ENCODE peak calls at places on chromosomes 3 and 15, in seven cellular contexts. One of them, this sample, is unnamed.
A peak's percentile ranks its signal among the peaks of the same experiment; 100 is the strongest.

GRCh38 chr3:72334681-72335457 is 513.4 kb downstream of the SHQ1 start:
- DNase-seq in OCI-LY7: no peak
- DNase-seq in psoas muscle: no peak
- DNase-seq in heart right ventricle: no peak
- DNase-seq in CD4-positive, alpha-beta memory T cell: no peak
- DNase-seq in naive thymus-derived CD4-positive, alpha-beta T cell: no peak
- DNase-seq in endodermal cell: peak; percentile 96
- DNase-seq in this sample: peak; percentile 97

GRCh38 chr15:63198752-63199250 is 9.4 kb downstream of the RAB8B start:
- DNase-seq in OCI-LY7: no peak
- DNase-seq in heart right ventricle: no peak
- DNase-seq in endodermal cell: no peak
- DNase-seq in naive thymus-derived CD4-positive, alpha-beta T cell: no peak
- DNase-seq in CD4-positive, alpha-beta memory T cell: no peak
- DNase-seq in psoas muscle: no peak
- DNase-seq in this sample: no peak

GRCh38 chr15:66253643-66254363 is at the start of gene MEGF11:
- DNase-seq in OCI-LY7: no peak
- DNase-seq in heart right ventricle: no peak
- DNase-seq in naive thymus-derived CD4-positive, alpha-beta T cell: no peak
- DNase-seq in psoas muscle: peak; percentile 23
- DNase-seq in CD4-positive, alpha-beta memory T cell: no peak
- DNase-seq in endodermal cell: no peak
- DNase-seq in this sample: peak; percentile 81

GRCh38 chr15:60299452-60300047 is 98.2 kb downstream of the ANXA2 start:
- DNase-seq in OCI-LY7: no peak
- DNase-seq in psoas muscle: no peak
- DNase-seq in CD4-positive, alpha-beta memory T cell: no peak
- DNase-seq in endodermal cell: peak; percentile 65
- DNase-seq in heart right ventricle: peak; percentile 12
- DNase-seq in naive thymus-derived CD4-positive, alpha-beta T cell: no peak
- DNase-seq in this sample: peak; percentile 26

GRCh38 chr15:26866298-26867198 is at the start of gene GABRA5:
- DNase-seq in psoas muscle: no peak
- DNase-seq in endodermal cell: peak; percentile 93
- DNase-seq in CD4-positive, alpha-beta memory T cell: no peak
- DNase-seq in heart right ventricle: no peak
- DNase-seq in OCI-LY7: no peak
- DNase-seq in naive thymus-derived CD4-positive, alpha-beta T cell: no peak
- DNase-seq in this sample: peak; percentile 91

GRCh38 chr3:161163297-161163696 is 57.8 kb upstream of the NMD3 start:
- DNase-seq in heart right ventricle: no peak
- DNase-seq in CD4-positive, alpha-beta memory T cell: no peak
- DNase-seq in endodermal cell: no peak
- DNase-seq in psoas muscle: no peak
- DNase-seq in OCI-LY7: no peak
- DNase-seq in naive thymus-derived CD4-positive, alpha-beta T cell: no peak
- DNase-seq in this sample: peak; percentile 87

GRCh38 chr3:57048728-57049127 is 11.7 kb upstream of the SPATA12 start:
- DNase-seq in endodermal cell: no peak
- DNase-seq in OCI-LY7: peak; percentile 60
- DNase-seq in CD4-positive, alpha-beta memory T cell: no peak
- DNase-seq in heart right ventricle: no peak
- DNase-seq in psoas muscle: no peak
- DNase-seq in naive thymus-derived CD4-positive, alpha-beta T cell: no peak
- DNase-seq in this sample: no peak

GRCh38 chr3:195907730-195908438 is 467 bp downstream of the TNK2 start:
- DNase-seq in naive thymus-derived CD4-positive, alpha-beta T cell: peak; percentile 47
- DNase-seq in CD4-positive, alpha-beta memory T cell: peak; percentile 56
- DNase-seq in psoas muscle: peak; percentile 76
- DNase-seq in OCI-LY7: peak; percentile 69
- DNase-seq in heart right ventricle: peak; percentile 43
- DNase-seq in endodermal cell: no peak
- DNase-seq in this sample: peak; percentile 77

GRCh38 chr15:99925661-99926461 is 192.6 kb upstream of the LYSMD4 start:
- DNase-seq in psoas muscle: peak; percentile 65
- DNase-seq in CD4-positive, alpha-beta memory T cell: peak; percentile 77
- DNase-seq in endodermal cell: peak; percentile 82
- DNase-seq in OCI-LY7: no peak
- DNase-seq in heart right ventricle: peak; percentile 54
- DNase-seq in naive thymus-derived CD4-positive, alpha-beta T cell: peak; percentile 80
- DNase-seq in this sample: peak; percentile 71

GRCh38 chr15:51083641-51084040 is 11.1 kb downstream of the TNFAIP8L3 start:
- DNase-seq in naive thymus-derived CD4-positive, alpha-beta T cell: no peak
- DNase-seq in OCI-LY7: no peak
- DNase-seq in CD4-positive, alpha-beta memory T cell: no peak
- DNase-seq in psoas muscle: no peak
- DNase-seq in heart right ventricle: no peak
- DNase-seq in endodermal cell: no peak
- DNase-seq in this sample: no peak

GRCh38 chr3:188421151-188421821 is 267.3 kb downstream of the LPP start:
- DNase-seq in CD4-positive, alpha-beta memory T cell: no peak
- DNase-seq in OCI-LY7: peak; percentile 29
- DNase-seq in psoas muscle: no peak
- DNase-seq in endodermal cell: no peak
- DNase-seq in heart right ventricle: no peak
- DNase-seq in naive thymus-derived CD4-positive, alpha-beta T cell: no peak
- DNase-seq in this sample: no peak

GRCh38 chr3:159819676-159820075 is 169.0 kb upstream of the IL12A start:
- DNase-seq in psoas muscle: no peak
- DNase-seq in CD4-positive, alpha-beta memory T cell: no peak
- DNase-seq in endodermal cell: no peak
- DNase-seq in naive thymus-derived CD4-positive, alpha-beta T cell: no peak
- DNase-seq in OCI-LY7: no peak
- DNase-seq in heart right ventricle: no peak
- DNase-seq in this sample: no peak

DNA sequence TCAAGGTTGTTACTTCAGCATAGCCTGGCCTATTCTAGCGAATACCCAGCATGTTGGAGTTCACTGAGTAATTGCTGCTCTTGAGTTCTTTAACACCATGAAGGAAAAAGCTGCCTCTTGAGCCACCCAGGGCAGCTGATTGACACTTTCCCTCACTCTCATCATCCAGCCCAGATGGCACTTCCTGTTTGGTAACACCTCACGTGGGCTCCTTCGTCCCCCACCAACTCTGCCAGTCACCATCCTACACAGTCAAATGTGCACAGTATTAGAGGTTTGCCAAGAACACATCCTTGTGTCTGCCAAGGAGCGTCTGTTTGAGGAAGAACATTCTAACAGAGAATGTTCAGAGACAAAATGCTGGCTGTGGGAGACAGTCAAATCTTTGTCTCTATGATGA is 266.3 kb downstream of the RPLP1 start:
- DNase-seq in CD4-positive, alpha-beta memory T cell: no peak
- DNase-seq in psoas muscle: no peak
- DNase-seq in naive thymus-derived CD4-positive, alpha-beta T cell: no peak
- DNase-seq in heart right ventricle: peak; percentile 12
- DNase-seq in endodermal cell: no peak
- DNase-seq in OCI-LY7: peak; percentile 42
- DNase-seq in this sample: no peak
- H3K4me1 ChIP-seq in CD4-positive, alpha-beta memory T cell: peaks cover 96% of the 10 kb centered on the region
- H3K4me1 ChIP-seq in psoas muscle: peaks cover 9% of the 10 kb centered on the region
- H3K4me1 ChIP-seq in naive thymus-derived CD4-positive, alpha-beta T cell: peaks cover 75% of the 10 kb centered on the region
- H3K4me1 ChIP-seq in heart right ventricle: no peaks in the 10 kb centered on the region
- H3K4me1 ChIP-seq in endodermal cell: no peaks in the 10 kb centered on the region
- H3K4me1 ChIP-seq in OCI-LY7: peaks cover 8% of the 10 kb centered on the region
- H3K4me1 ChIP-seq in this sample: no peaks in the 10 kb centered on the region

DNA sequence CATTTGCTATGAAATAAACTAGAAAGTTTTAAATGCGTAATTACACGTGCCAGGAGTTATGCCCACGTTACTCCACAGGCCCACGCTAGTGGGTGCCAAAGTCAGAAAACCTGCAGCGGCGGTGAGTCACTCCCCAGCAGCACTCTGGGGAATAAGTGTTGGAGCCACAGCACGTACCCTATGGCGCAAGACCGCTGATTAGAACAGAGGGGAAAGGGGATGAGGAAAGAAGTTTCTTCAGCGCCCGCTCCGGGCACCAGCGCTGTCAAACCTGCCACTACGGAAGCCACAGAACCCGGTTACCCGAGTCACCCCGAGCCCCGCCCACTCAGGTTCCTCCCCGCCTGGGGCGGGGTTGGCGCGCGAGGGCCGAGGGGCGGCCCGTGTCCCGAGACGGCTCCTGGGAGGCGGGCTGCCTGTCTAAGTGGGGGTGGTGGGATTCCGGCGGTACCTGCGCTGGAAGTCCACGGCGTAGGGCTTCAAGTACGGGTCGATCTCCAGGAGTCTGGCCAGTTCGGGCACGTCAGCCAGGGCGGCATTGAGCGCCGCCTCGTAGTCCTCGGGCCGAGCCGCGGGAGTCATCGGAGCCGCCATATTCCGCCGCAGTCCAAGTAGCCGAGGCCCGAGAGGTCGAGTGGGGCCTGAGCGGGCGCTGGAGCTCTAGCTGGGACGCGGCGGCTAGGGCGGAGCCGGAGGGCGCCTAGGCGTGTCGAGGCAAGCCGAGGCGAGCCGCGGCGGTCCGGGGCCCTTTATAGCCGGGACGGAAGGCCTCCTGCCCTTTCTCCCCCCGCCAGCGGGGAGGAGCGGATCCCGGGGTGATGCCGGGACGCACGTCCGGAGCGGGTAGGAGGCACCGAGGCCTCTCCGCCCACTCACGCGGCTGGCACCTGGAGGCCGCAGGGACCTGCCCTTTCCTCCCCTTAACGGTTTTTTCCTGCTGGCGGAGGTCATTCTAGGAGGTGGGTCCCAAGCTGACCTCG is at the start of gene GBE1:
- DNase-seq in endodermal cell: peak; percentile 95
- DNase-seq in OCI-LY7: peak; percentile 92
- DNase-seq in psoas muscle: peak; percentile 96
- DNase-seq in heart right ventricle: peak; percentile 93
- DNase-seq in CD4-positive, alpha-beta memory T cell: peak; percentile 92
- DNase-seq in naive thymus-derived CD4-positive, alpha-beta T cell: peak; percentile 85
- DNase-seq in this sample: peak; percentile 94
- H3K4me1 ChIP-seq in endodermal cell: peaks cover 3% of the 10 kb centered on the region
- H3K4me1 ChIP-seq in OCI-LY7: peaks cover 23% of the 10 kb centered on the region
- H3K4me1 ChIP-seq in psoas muscle: peaks cover 67% of the 10 kb centered on the region
- H3K4me1 ChIP-seq in heart right ventricle: peaks cover 59% of the 10 kb centered on the region
- H3K4me1 ChIP-seq in CD4-positive, alpha-beta memory T cell: peaks cover 23% of the 10 kb centered on the region
- H3K4me1 ChIP-seq in naive thymus-derived CD4-positive, alpha-beta T cell: peaks cover 18% of the 10 kb centered on the region
- H3K4me1 ChIP-seq in this sample: peaks cover 2% of the 10 kb centered on the region

GRCh38 chr3:37902674-37903073 is 41.0 kb downstream of the CTDSPL start:
- DNase-seq in heart right ventricle: no peak
- DNase-seq in OCI-LY7: no peak
- DNase-seq in endodermal cell: no peak
- DNase-seq in CD4-positive, alpha-beta memory T cell: no peak
- DNase-seq in naive thymus-derived CD4-positive, alpha-beta T cell: no peak
- DNase-seq in psoas muscle: no peak
- DNase-seq in this sample: no peak

GRCh38 chr3:37899711-37900306 is 38.1 kb downstream of the CTDSPL start:
- DNase-seq in psoas muscle: no peak
- DNase-seq in CD4-positive, alpha-beta memory T cell: no peak
- DNase-seq in naive thymus-derived CD4-positive, alpha-beta T cell: no peak
- DNase-seq in heart right ventricle: no peak
- DNase-seq in endodermal cell: no peak
- DNase-seq in OCI-LY7: no peak
- DNase-seq in this sample: no peak

GRCh38 chr3:37903320-37903719 is 41.6 kb downstream of the CTDSPL start:
- DNase-seq in heart right ventricle: no peak
- DNase-seq in naive thymus-derived CD4-positive, alpha-beta T cell: no peak
- DNase-seq in endodermal cell: no peak
- DNase-seq in OCI-LY7: no peak
- DNase-seq in psoas muscle: no peak
- DNase-seq in CD4-positive, alpha-beta memory T cell: no peak
- DNase-seq in this sample: no peak

GRCh38 chr3:37903734-37904133 is 42.1 kb downstream of the CTDSPL start:
- DNase-seq in psoas muscle: no peak
- DNase-seq in CD4-positive, alpha-beta memory T cell: no peak
- DNase-seq in OCI-LY7: no peak
- DNase-seq in naive thymus-derived CD4-positive, alpha-beta T cell: no peak
- DNase-seq in heart right ventricle: no peak
- DNase-seq in endodermal cell: no peak
- DNase-seq in this sample: no peak

DNA sequence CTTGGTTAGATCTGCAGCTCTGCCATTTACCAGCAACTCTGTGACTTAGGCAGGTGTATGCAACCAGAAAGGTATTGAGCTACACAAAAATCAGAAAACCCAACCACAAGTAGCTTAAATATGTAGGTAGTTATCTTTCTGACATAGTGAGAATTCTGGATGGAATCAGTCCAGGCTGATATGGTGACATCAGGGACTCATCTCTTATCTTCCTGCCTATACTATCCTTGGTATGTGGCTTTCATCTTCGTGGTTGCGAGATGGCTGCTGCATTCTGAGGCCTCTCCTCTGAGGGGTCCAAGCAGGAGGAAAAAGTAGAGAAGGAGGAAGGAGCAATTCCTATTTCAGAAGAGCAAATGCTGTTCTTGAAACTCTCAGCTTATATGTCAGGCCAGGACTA is 40.0 kb downstream of the CTDSPL start:
- DNase-seq in OCI-LY7: no peak
- DNase-seq in endodermal cell: no peak
- DNase-seq in CD4-positive, alpha-beta memory T cell: no peak
- DNase-seq in psoas muscle: no peak
- DNase-seq in heart right ventricle: no peak
- DNase-seq in naive thymus-derived CD4-positive, alpha-beta T cell: no peak
- DNase-seq in this sample: peak; percentile 37
- H3K4me1 ChIP-seq in OCI-LY7: peaks cover 39% of the 10 kb centered on the region
- H3K4me1 ChIP-seq in endodermal cell: peaks cover 14% of the 10 kb centered on the region
- H3K4me1 ChIP-seq in CD4-positive, alpha-beta memory T cell: peaks cover 5% of the 10 kb centered on the region
- H3K4me1 ChIP-seq in psoas muscle: peaks cover 11% of the 10 kb centered on the region
- H3K4me1 ChIP-seq in heart right ventricle: peaks cover 72% of the 10 kb centered on the region
- H3K4me1 ChIP-seq in naive thymus-derived CD4-positive, alpha-beta T cell: no peaks in the 10 kb centered on the region
- H3K4me1 ChIP-seq in this sample: peaks cover 6% of the 10 kb centered on the region

GRCh38 chr3:9420850-9421549 is 23.6 kb downstream of the SETD5 start:
- DNase-seq in OCI-LY7: no peak
- DNase-seq in psoas muscle: no peak
- DNase-seq in heart right ventricle: no peak
- DNase-seq in CD4-positive, alpha-beta memory T cell: no peak
- DNase-seq in naive thymus-derived CD4-positive, alpha-beta T cell: no peak
- DNase-seq in endodermal cell: no peak
- DNase-seq in this sample: no peak

GRCh38 chr3:9428411-9428810 is 31.0 kb downstream of the SETD5 start:
- DNase-seq in CD4-positive, alpha-beta memory T cell: no peak
- DNase-seq in endodermal cell: no peak
- DNase-seq in OCI-LY7: no peak
- DNase-seq in psoas muscle: no peak
- DNase-seq in heart right ventricle: no peak
- DNase-seq in naive thymus-derived CD4-positive, alpha-beta T cell: no peak
- DNase-seq in this sample: no peak

DNA sequence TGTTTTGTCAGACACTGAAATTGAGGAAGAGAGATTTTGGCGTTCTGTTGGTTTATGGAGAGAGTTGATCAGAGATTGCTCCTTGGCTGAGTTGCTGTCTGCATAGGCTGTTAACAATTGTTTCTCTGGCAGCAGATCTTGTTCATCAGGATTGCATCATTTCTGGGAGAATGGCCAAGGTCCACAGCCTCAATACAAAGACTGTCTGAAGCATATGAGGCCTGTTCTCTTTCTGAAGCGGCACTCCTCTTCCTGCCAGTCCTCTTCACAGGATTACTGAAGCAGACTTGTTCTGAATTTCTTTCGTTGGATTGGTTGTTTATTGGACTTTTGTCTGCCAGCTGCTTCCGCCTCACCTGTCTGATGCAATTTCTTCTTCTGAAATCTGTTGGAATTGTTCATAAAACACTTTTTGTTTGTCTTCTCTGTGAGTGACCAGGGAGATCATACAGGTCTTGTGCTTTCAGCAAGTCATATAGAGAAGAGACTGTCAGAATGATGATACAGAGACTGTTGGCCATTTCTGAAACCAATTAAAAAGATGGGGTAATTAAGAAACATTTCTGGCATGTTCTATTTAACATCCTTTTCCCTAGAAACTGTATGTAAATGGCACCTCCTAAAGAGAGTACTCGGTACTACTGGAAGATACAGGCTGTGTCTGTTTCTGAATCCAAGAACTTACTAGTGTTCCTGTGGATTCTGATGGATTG is 25.5 kb downstream of the SETD5 start:
- DNase-seq in naive thymus-derived CD4-positive, alpha-beta T cell: peak; percentile 46
- DNase-seq in endodermal cell: peak; percentile 65
- DNase-seq in CD4-positive, alpha-beta memory T cell: peak; percentile 46
- DNase-seq in psoas muscle: peak; percentile 54
- DNase-seq in heart right ventricle: peak; percentile 93
- DNase-seq in OCI-LY7: no peak
- DNase-seq in this sample: peak; percentile 85
- H3K4me1 ChIP-seq in naive thymus-derived CD4-positive, alpha-beta T cell: no peaks in the 10 kb centered on the region
- H3K4me1 ChIP-seq in endodermal cell: peaks cover 10% of the 10 kb centered on the region
- H3K4me1 ChIP-seq in CD4-positive, alpha-beta memory T cell: peaks cover 22% of the 10 kb centered on the region
- H3K4me1 ChIP-seq in psoas muscle: peaks cover 66% of the 10 kb centered on the region
- H3K4me1 ChIP-seq in heart right ventricle: peaks cover 86% of the 10 kb centered on the region
- H3K4me1 ChIP-seq in OCI-LY7: peaks cover 5% of the 10 kb centered on the region
- H3K4me1 ChIP-seq in this sample: peaks cover 3% of the 10 kb centered on the region